ENCODE peak calls at places on chromosomes 5 and 9, in seven cellular contexts. One of them, this sample, is unnamed.

GRCh38 chr9:21683484-21684175 is 118.8 kb upstream of the MTAP start:
- DNase-seq in A549: no peak
- DNase-seq in hepatocyte: no peak
- DNase-seq in body of pancreas: no peak
- DNase-seq in fibroblast of lung: peak; percentile 59
- DNase-seq in tibial artery: no peak
- DNase-seq in BE2C: no peak
- DNase-seq in this sample: no peak

GRCh38 chr9:131954299-131954698 is 125.4 kb downstream of the MED27 start:
- DNase-seq in BE2C: no peak
- DNase-seq in body of pancreas: no peak
- DNase-seq in fibroblast of lung: no peak
- DNase-seq in hepatocyte: no peak
- DNase-seq in A549: peak; percentile 15
- DNase-seq in tibial artery: no peak
- DNase-seq in this sample: no peak

GRCh38 chr5:10214036-10214435 is 35.7 kb downstream of the ATPSCKMT start:
- DNase-seq in hepatocyte: no peak
- DNase-seq in BE2C: no peak
- DNase-seq in A549: no peak
- DNase-seq in tibial artery: no peak
- DNase-seq in body of pancreas: no peak
- DNase-seq in fibroblast of lung: no peak
- DNase-seq in this sample: no peak

GRCh38 chr5:180637962-180638680 is 11.3 kb downstream of the FLT4 start:
- DNase-seq in tibial artery: no peak
- DNase-seq in fibroblast of lung: no peak
- DNase-seq in A549: no peak
- DNase-seq in hepatocyte: no peak
- DNase-seq in BE2C: no peak
- DNase-seq in body of pancreas: no peak
- DNase-seq in this sample: peak; percentile 9

GRCh38 chr5:10248378-10249260 is 1.1 kb downstream of the ATPSCKMT start:
- DNase-seq in fibroblast of lung: no peak
- DNase-seq in A549: no peak
- DNase-seq in BE2C: no peak
- DNase-seq in hepatocyte: no peak
- DNase-seq in body of pancreas: peak; percentile 18
- DNase-seq in tibial artery: no peak
- DNase-seq in this sample: peak; percentile 13

GRCh38 chr9:127535396-127535795 is 76.7 kb upstream of the STXBP1 start:
- DNase-seq in BE2C: no peak
- DNase-seq in hepatocyte: no peak
- DNase-seq in fibroblast of lung: no peak
- DNase-seq in body of pancreas: no peak
- DNase-seq in tibial artery: no peak
- DNase-seq in A549: no peak
- DNase-seq in this sample: no peak

GRCh38 chr5:139243425-139243965 is 45.3 kb upstream of the SIL1 start:
- DNase-seq in BE2C: no peak
- DNase-seq in fibroblast of lung: no peak
- DNase-seq in body of pancreas: no peak
- DNase-seq in hepatocyte: no peak
- DNase-seq in tibial artery: no peak
- DNase-seq in A549: no peak
- DNase-seq in this sample: no peak

GRCh38 chr5:93158841-93159240 is 422.2 kb downstream of the NR2F1-AS1 start:
- DNase-seq in body of pancreas: no peak
- DNase-seq in BE2C: no peak
- DNase-seq in fibroblast of lung: peak; percentile 67
- DNase-seq in hepatocyte: no peak
- DNase-seq in tibial artery: no peak
- DNase-seq in A549: no peak
- DNase-seq in this sample: no peak

GRCh38 chr5:181221792-181222629 is 1.1 kb upstream of the TRIM41 start:
- DNase-seq in body of pancreas: peak; percentile 97
- DNase-seq in tibial artery: peak; percentile 97
- DNase-seq in hepatocyte: peak; percentile 92
- DNase-seq in fibroblast of lung: peak; percentile 98
- DNase-seq in A549: peak; percentile 98
- DNase-seq in BE2C: peak; percentile 95
- DNase-seq in this sample: peak; percentile 99

GRCh38 chr5:179914032-179914755 is 6.5 kb upstream of the TBC1D9B start:
- DNase-seq in hepatocyte: no peak
- DNase-seq in fibroblast of lung: peak; percentile 42
- DNase-seq in BE2C: no peak
- DNase-seq in body of pancreas: no peak
- DNase-seq in tibial artery: no peak
- DNase-seq in A549: peak; percentile 74
- DNase-seq in this sample: no peak

GRCh38 chr5:15938961-15939360 is 240.6 kb downstream of the MARCHF11 start:
- DNase-seq in BE2C: no peak
- DNase-seq in A549: no peak
- DNase-seq in tibial artery: no peak
- DNase-seq in fibroblast of lung: peak; percentile 95
- DNase-seq in hepatocyte: no peak
- DNase-seq in body of pancreas: no peak
- DNase-seq in this sample: no peak

GRCh38 chr5:83404182-83404712 is 67.3 kb upstream of the VCAN start:
- DNase-seq in BE2C: no peak
- DNase-seq in A549: no peak
- DNase-seq in fibroblast of lung: no peak
- DNase-seq in body of pancreas: no peak
- DNase-seq in tibial artery: no peak
- DNase-seq in hepatocyte: no peak
- DNase-seq in this sample: no peak

GRCh38 chr9:105438136-105438839 is 9.5 kb upstream of the FSD1L start:
- DNase-seq in A549: no peak
- DNase-seq in BE2C: no peak
- DNase-seq in tibial artery: no peak
- DNase-seq in fibroblast of lung: peak; percentile 93
- DNase-seq in body of pancreas: no peak
- DNase-seq in hepatocyte: no peak
- DNase-seq in this sample: no peak

GRCh38 chr5:15833365-15833764 is 333.4 kb downstream of the FBXL7 start:
- DNase-seq in BE2C: no peak
- DNase-seq in tibial artery: no peak
- DNase-seq in fibroblast of lung: no peak
- DNase-seq in body of pancreas: no peak
- DNase-seq in A549: no peak
- DNase-seq in hepatocyte: no peak
- DNase-seq in this sample: no peak

GRCh38 chr5:55852503-55852902 is 1.3 kb downstream of the IL31RA start:
- DNase-seq in BE2C: no peak
- DNase-seq in hepatocyte: no peak
- DNase-seq in A549: no peak
- DNase-seq in fibroblast of lung: no peak
- DNase-seq in tibial artery: no peak
- DNase-seq in body of pancreas: no peak
- DNase-seq in this sample: no peak

GRCh38 chr5:68454766-68455165 is 239.2 kb downstream of the PIK3R1 start:
- DNase-seq in BE2C: no peak
- DNase-seq in tibial artery: no peak
- DNase-seq in hepatocyte: no peak
- DNase-seq in A549: no peak
- DNase-seq in body of pancreas: no peak
- DNase-seq in fibroblast of lung: peak; percentile 52
- DNase-seq in this sample: no peak

GRCh38 chr5:145157841-145158240 is 677.3 kb downstream of the PRELID2 start:
- DNase-seq in body of pancreas: no peak
- DNase-seq in A549: no peak
- DNase-seq in hepatocyte: no peak
- DNase-seq in BE2C: no peak
- DNase-seq in fibroblast of lung: peak; percentile 35
- DNase-seq in tibial artery: no peak
- DNase-seq in this sample: no peak

GRCh38 chr5:157571357-157571827 is 4.2 kb downstream of the ADAM19 start:
- DNase-seq in hepatocyte: peak; percentile 36
- DNase-seq in A549: no peak
- DNase-seq in tibial artery: no peak
- DNase-seq in fibroblast of lung: peak; percentile 94
- DNase-seq in BE2C: no peak
- DNase-seq in body of pancreas: no peak
- DNase-seq in this sample: no peak

GRCh38 chr9:37430841-37431597 is 8.5 kb downstream of the GRHPR start:
- DNase-seq in hepatocyte: peak; percentile 62
- DNase-seq in body of pancreas: no peak
- DNase-seq in BE2C: peak; percentile 59
- DNase-seq in fibroblast of lung: peak; percentile 32
- DNase-seq in tibial artery: no peak
- DNase-seq in A549: no peak
- DNase-seq in this sample: no peak

GRCh38 chr5:33824516-33825195 is 67.1 kb downstream of the ADAMTS12 start:
- DNase-seq in tibial artery: no peak
- DNase-seq in body of pancreas: no peak
- DNase-seq in fibroblast of lung: peak; percentile 96
- DNase-seq in hepatocyte: no peak
- DNase-seq in A549: no peak
- DNase-seq in BE2C: no peak
- DNase-seq in this sample: no peak

GRCh38 chr9:99039388-99040182 is 65.3 kb upstream of the TGFBR1 start:
- DNase-seq in A549: no peak
- DNase-seq in body of pancreas: no peak
- DNase-seq in BE2C: no peak
- DNase-seq in hepatocyte: no peak
- DNase-seq in tibial artery: no peak
- DNase-seq in fibroblast of lung: no peak
- DNase-seq in this sample: no peak

GRCh38 chr5:6389397-6389796 is 11.1 kb upstream of the MED10 start:
- DNase-seq in fibroblast of lung: no peak
- DNase-seq in A549: no peak
- DNase-seq in body of pancreas: no peak
- DNase-seq in tibial artery: no peak
- DNase-seq in hepatocyte: no peak
- DNase-seq in BE2C: no peak
- DNase-seq in this sample: no peak

GRCh38 chr9:77848897-77849296 is 182.7 kb downstream of the GNAQ start:
- DNase-seq in tibial artery: peak; percentile 92
- DNase-seq in fibroblast of lung: peak; percentile 92
- DNase-seq in BE2C: no peak
- DNase-seq in body of pancreas: peak; percentile 24
- DNase-seq in hepatocyte: peak; percentile 46
- DNase-seq in A549: peak; percentile 39
- DNase-seq in this sample: no peak

GRCh38 chr9:96398582-96399334 is 15.2 kb upstream of the SLC35D2 start:
- DNase-seq in fibroblast of lung: no peak
- DNase-seq in hepatocyte: no peak
- DNase-seq in body of pancreas: no peak
- DNase-seq in BE2C: no peak
- DNase-seq in tibial artery: no peak
- DNase-seq in A549: no peak
- DNase-seq in this sample: no peak
- TF ChIP-seq CTCF in fibroblast of lung: peak; percentile 4
- TF ChIP-seq CTCF in hepatocyte: no peak
- TF ChIP-seq CTCF in body of pancreas: no peak
- TF ChIP-seq CTCF in BE2C: no peak
- TF ChIP-seq CTCF in tibial artery: no peak
- TF ChIP-seq CTCF in A549: no peak
- TF ChIP-seq CTCF in this sample: no peak

GRCh38 chr5:2921176-2921575 is 169.7 kb upstream of the IRX2 start:
- DNase-seq in tibial artery: no peak
- DNase-seq in hepatocyte: no peak
- DNase-seq in BE2C: no peak
- DNase-seq in A549: no peak
- DNase-seq in body of pancreas: no peak
- DNase-seq in fibroblast of lung: no peak
- DNase-seq in this sample: no peak

GRCh38 chr5:2920312-2920711 is 168.8 kb upstream of the IRX2 start:
- DNase-seq in fibroblast of lung: no peak
- DNase-seq in hepatocyte: no peak
- DNase-seq in A549: no peak
- DNase-seq in tibial artery: no peak
- DNase-seq in BE2C: no peak
- DNase-seq in body of pancreas: no peak
- DNase-seq in this sample: no peak

GRCh38 chr5:2917524-2917923 is 166.0 kb upstream of the IRX2 start:
- DNase-seq in BE2C: no peak
- DNase-seq in hepatocyte: peak; percentile 3
- DNase-seq in body of pancreas: no peak
- DNase-seq in fibroblast of lung: no peak
- DNase-seq in A549: no peak
- DNase-seq in tibial artery: no peak
- DNase-seq in this sample: no peak

GRCh38 chr5:2921651-2922050 is 170.2 kb upstream of the IRX2 start:
- DNase-seq in hepatocyte: no peak
- DNase-seq in body of pancreas: no peak
- DNase-seq in fibroblast of lung: no peak
- DNase-seq in A549: no peak
- DNase-seq in BE2C: no peak
- DNase-seq in tibial artery: no peak
- DNase-seq in this sample: no peak

GRCh38 chr5:2919310-2920018 is 168.0 kb upstream of the IRX2 start:
- DNase-seq in hepatocyte: no peak
- DNase-seq in A549: no peak
- DNase-seq in tibial artery: no peak
- DNase-seq in fibroblast of lung: no peak
- DNase-seq in BE2C: no peak
- DNase-seq in body of pancreas: no peak
- DNase-seq in this sample: no peak
- H3K9me3 ChIP-seq in hepatocyte: no peaks in the 10 kb centered on the region
- H3K9me3 ChIP-seq in A549: no peaks in the 10 kb centered on the region
- H3K9me3 ChIP-seq in tibial artery: no peaks in the 10 kb centered on the region
- H3K9me3 ChIP-seq in fibroblast of lung: no peaks in the 10 kb centered on the region
- H3K9me3 ChIP-seq in BE2C: no peaks in the 10 kb centered on the region
- H3K9me3 ChIP-seq in body of pancreas: no peaks in the 10 kb centered on the region
- H3K9me3 ChIP-seq in this sample: peaks cover 48% of the 10 kb centered on the region

DNA sequence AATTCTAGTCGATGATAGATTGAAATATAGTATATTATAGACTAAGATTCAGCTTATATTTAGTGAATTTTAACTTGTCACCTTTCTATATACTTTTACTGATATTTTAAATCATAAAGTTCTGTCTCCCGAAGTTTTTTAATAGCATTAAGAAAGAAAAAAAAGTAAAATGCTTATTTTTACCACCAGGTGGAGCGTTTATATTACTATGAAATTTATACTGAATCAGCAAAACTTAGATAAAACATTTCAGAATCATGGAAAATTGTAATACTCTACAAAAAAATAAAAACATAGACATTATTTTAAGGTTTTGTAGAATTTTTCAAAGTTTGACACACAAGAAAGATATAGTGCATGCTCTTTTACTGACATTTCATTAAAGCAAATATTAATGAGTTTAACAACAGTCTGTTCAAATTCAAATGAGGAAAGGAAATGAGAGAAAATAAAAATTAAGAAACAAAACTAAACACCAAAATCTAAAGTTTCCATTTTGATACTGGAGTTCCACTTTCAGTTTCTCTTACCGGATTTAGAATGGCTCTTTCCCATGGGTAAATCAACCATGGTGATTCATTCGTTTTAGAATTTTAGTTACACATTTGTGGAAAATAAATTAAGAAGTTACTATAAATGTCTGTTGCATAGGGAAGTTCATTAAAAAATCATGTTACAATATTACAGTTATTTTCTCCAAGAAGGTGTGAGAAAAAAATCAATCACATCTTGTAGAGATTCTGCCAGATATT is 1035.3 kb downstream of the CDH12 start:
- DNase-seq in A549: no peak
- DNase-seq in hepatocyte: no peak
- DNase-seq in BE2C: no peak
- DNase-seq in tibial artery: no peak
- DNase-seq in body of pancreas: no peak
- DNase-seq in fibroblast of lung: no peak
- DNase-seq in this sample: no peak
- H3K4me3 ChIP-seq in A549: no peak overlapping the region
- H3K4me3 ChIP-seq in hepatocyte: no peak overlapping the region
- H3K4me3 ChIP-seq in BE2C: no peak overlapping the region
- H3K4me3 ChIP-seq in tibial artery: no peak overlapping the region
- H3K4me3 ChIP-seq in body of pancreas: no peak overlapping the region
- H3K4me3 ChIP-seq in fibroblast of lung: peak overlapping the region; percentile 13
- H3K4me3 ChIP-seq in this sample: no peak overlapping the region

GRCh38 chr5:150114102-150114641 is 27.8 kb upstream of the CSF1R start:
- DNase-seq in fibroblast of lung: no peak
- DNase-seq in A549: no peak
- DNase-seq in tibial artery: no peak
- DNase-seq in hepatocyte: peak; percentile 3
- DNase-seq in BE2C: no peak
- DNase-seq in body of pancreas: peak; percentile 3
- DNase-seq in this sample: no peak
- TF ChIP-seq CTCF in fibroblast of lung: no peak
- TF ChIP-seq CTCF in A549: no peak
- TF ChIP-seq CTCF in tibial artery: peak; percentile 16
- TF ChIP-seq CTCF in hepatocyte: no peak
- TF ChIP-seq CTCF in BE2C: peak; percentile 6
- TF ChIP-seq CTCF in body of pancreas: no peak
- TF ChIP-seq CTCF in this sample: no peak